ENCODE peak calls at places on chromosomes 4 and X, in six cellular contexts. N is sigmoid colon, E is endothelial cell, I is GM12865, B is mammary epithelial cell, S is anterior cingulate cortex. P is an unnamed sample.

GRCh38 chr4:174826660-174827059 is 2.4 kb downstream of the GLRA3 start:
- DNase-seq in N (no peak), E (no peak), I (no peak), B (no peak), S (no peak), P (no peak)

GRCh38 chr4:31755751-31756150 is 1035.6 kb downstream of the PCDH7 start:
- DNase-seq in N (no peak), E (no peak), I (no peak), B (no peak), S (no peak), P (no peak)

GRCh38 chr4:54687887-54688841 is 30.4 kb downstream of the KIT start:
- DNase-seq in N (no peak), E (no peak), I (peak; percentile 28), B (no peak), S (no peak), P (no peak)

GRCh38 chr4:165986956-165987698 is 114.1 kb downstream of the TLL1 start:
- DNase-seq in N (no peak), E (no peak), I (no peak), B (no peak), S (no peak), P (no peak)

GRCh38 chr4:82431026-82431745 is 796 bp downstream of the ENOPH1 start:
- DNase-seq in N (no peak), E (no peak), I (peak; percentile 48), B (peak; percentile 58), S (peak; percentile 49), P (peak; percentile 40)

GRCh38 chrX:68912113-68912980 is 83.5 kb downstream of the EFNB1 start:
- DNase-seq in N (no peak), E (no peak), I (no peak), B (no peak), S (no peak), P (no peak)

GRCh38 chrX:9341305-9342201 is 123.3 kb upstream of the TBL1X start:
- DNase-seq in N (peak; percentile 84), E (no peak), I (peak; percentile 86), B (no peak), S (peak; percentile 6), P (peak; percentile 84)

GRCh38 chrX:65644621-65645287 is 22.7 kb upstream of the MSN start:
- DNase-seq in N (peak; percentile 94), E (no peak), I (no peak), B (peak; percentile 81), S (peak; percentile 38), P (peak; percentile 75)

GRCh38 chr4:37830640-37831039 is 4.2 kb downstream of the PGM2 start:
- DNase-seq in N (no peak), E (no peak), I (no peak), B (peak; percentile 91), S (no peak), P (no peak)

GRCh38 chr4:110702326-110702725 is 79.4 kb upstream of the PITX2 start:
- DNase-seq in N (no peak), E (no peak), I (no peak), B (no peak), S (no peak), P (no peak)

GRCh38 chr4:184953421-184953820 is 64.9 kb upstream of the HELT start:
- DNase-seq in N (no peak), E (no peak), I (no peak), B (no peak), S (no peak), P (no peak)

GRCh38 chr4:156692016-156692415 is 279.6 kb downstream of the PDGFC start:
- DNase-seq in N (no peak), E (no peak), I (no peak), B (no peak), S (no peak), P (no peak)

GRCh38 chrX:70089575-70090297 is 27.5 kb downstream of the OTUD6A start:
- DNase-seq in N (no peak), E (no peak), I (no peak), B (peak; percentile 12), S (no peak), P (no peak)

P was measured in left colon.